ENCODE peak calls at places on chromosomes 3 and 15, in seven cellular contexts. E, A, H, Z, U, O and W are unnamed samples.

GRCh38 chr3:193605876-193606275 is 12.9 kb downstream of the OPA1 start:
- DNase-seq in E (peak; percentile 69), A (peak; percentile 55), H (no peak), Z (no peak), U (peak; percentile 68), O (peak; percentile 76), W (peak; percentile 50)

GRCh38 chr3:153980252-153980590 is 141.0 kb upstream of the ARHGEF26 start:
- DNase-seq in E (no peak), A (peak; percentile 57), H (peak; percentile 28), Z (no peak), U (no peak), O (no peak), W (no peak)

GRCh38 chr3:173396191-173397041 is 1.1 kb upstream of the NLGN1 start:
- DNase-seq in E (no peak), A (no peak), H (no peak), Z (no peak), U (peak; percentile 15), O (peak; percentile 18), W (no peak)

GRCh38 chr15:77940548-77940947 is 137.0 kb downstream of the TBC1D2B start:
- DNase-seq in E (no peak), A (no peak), H (no peak), Z (no peak), U (no peak), O (no peak), W (no peak)

GRCh38 chr3:14431928-14432834 is 29.8 kb downstream of the SLC6A6 start:
- DNase-seq in E (peak; percentile 77), A (peak; percentile 89), H (peak; percentile 90), Z (peak; percentile 96), U (peak; percentile 80), O (peak; percentile 49), W (no peak)

GRCh38 chr15:74653426-74654082 is 37.9 kb downstream of the CLK3 start:
- DNase-seq in E (peak; percentile 53), A (peak; percentile 63), H (peak; percentile 51), Z (no peak), U (peak; percentile 87), O (peak; percentile 86), W (peak; percentile 72)

GRCh38 chr3:8743911-8744310 is 10.3 kb downstream of the CAV3 start:
- DNase-seq in E (no peak), A (no peak), H (no peak), Z (no peak), U (no peak), O (no peak), W (no peak)

GRCh38 chr3:12288466-12289129 is at the start of gene PPARG:
- DNase-seq in E (no peak), A (peak; percentile 59), H (peak; percentile 35), Z (peak; percentile 62), U (peak; percentile 66), O (peak; percentile 39), W (no peak)

GRCh38 chr15:74040115-74040850 is 42.1 kb downstream of the GOLGA6A start:
- DNase-seq in E (peak; percentile 97), A (no peak), H (no peak), Z (no peak), U (peak; percentile 89), O (no peak), W (peak; percentile 97)

GRCh38 chr3:65342084-65342683 is 654.4 kb upstream of the ADAMTS9 start:
- DNase-seq in E (peak; percentile 31), A (peak; percentile 38), H (no peak), Z (peak; percentile 49), U (peak; percentile 55), O (peak; percentile 65), W (no peak)

GRCh38 chr3:138963161-138963560 is 16.1 kb downstream of the FOXL2NB start:
- DNase-seq in E (no peak), A (no peak), H (no peak), Z (no peak), U (no peak), O (no peak), W (no peak)

GRCh38 chr15:63466378-63467192 is 37.8 kb upstream of the USP3 start:
- DNase-seq in E (peak; percentile 65), A (no peak), H (no peak), Z (no peak), U (peak; percentile 72), O (peak; percentile 43), W (no peak)

GRCh38 chr3:6860911-6861330 is at the start of gene GRM7:
- DNase-seq in E (no peak), A (no peak), H (no peak), Z (no peak), U (no peak), O (peak; percentile 67), W (peak; percentile 65)

GRCh38 chr15:77507911-77508310 is 87.2 kb downstream of the HMG20A start:
- DNase-seq in E (no peak), A (peak; percentile 57), H (peak; percentile 70), Z (no peak), U (peak; percentile 33), O (no peak), W (no peak)

GRCh38 chr3:49928511-49929017 is 1.0 kb downstream of the MON1A start:
- DNase-seq in E (no peak), A (no peak), H (no peak), Z (no peak), U (no peak), O (no peak), W (no peak)

GRCh38 chr15:70337292-70338186 is 239.8 kb upstream of the TLE3 start:
- DNase-seq in E (no peak), A (no peak), H (no peak), Z (no peak), U (peak; percentile 43), O (peak; percentile 52), W (no peak)

GRCh38 chr15:39361497-39361896 is 219.4 kb upstream of the THBS1 start:
- DNase-seq in E (peak; percentile 28), A (no peak), H (no peak), Z (no peak), U (no peak), O (no peak), W (no peak)

GRCh38 chr3:10192953-10193691 is 28.4 kb downstream of the IRAK2 start:
- DNase-seq in E (peak; percentile 93), A (peak; percentile 42), H (peak; percentile 81), Z (no peak), U (peak; percentile 81), O (no peak), W (peak; percentile 78)

GRCh38 chr15:80582816-80583423 is 112.2 kb upstream of the ABHD17C start:
- DNase-seq in E (no peak), A (no peak), H (no peak), Z (no peak), U (no peak), O (no peak), W (no peak)

DNA sequence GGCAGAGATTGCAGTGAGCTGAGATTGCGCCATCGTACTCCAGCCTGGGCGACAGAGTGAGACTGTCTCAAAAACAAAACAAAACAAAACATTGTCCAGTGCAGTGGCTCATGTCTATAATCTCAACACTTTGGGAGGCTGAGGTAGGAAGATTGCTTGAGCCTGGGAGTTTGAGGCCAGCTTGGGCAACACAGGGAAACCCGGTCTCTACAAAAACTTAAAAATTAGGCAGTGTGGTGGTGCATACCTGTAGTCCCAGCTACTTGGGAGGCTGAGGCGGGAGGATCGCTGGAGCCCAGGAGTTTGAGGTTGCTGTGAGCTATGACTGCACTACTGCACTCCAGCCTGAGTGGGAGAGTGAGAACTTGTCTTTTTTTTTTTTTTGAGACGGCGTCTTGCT is 27.2 kb upstream of the MOBP start:
- DNase-seq in E (no peak), A (no peak), H (no peak), Z (no peak), U (no peak), O (no peak), W (no peak)
- TF ChIP-seq CTCF in E (no peak), A (no peak), H (no peak), Z (no peak), U (no peak), O (no peak), W (no peak)

GRCh38 chr3:132034486-132035464 is at the start of gene CPNE4:
- DNase-seq in E (peak; percentile 70), A (peak; percentile 63), H (no peak), Z (peak; percentile 87), U (peak; percentile 72), O (peak; percentile 96), W (peak; percentile 38)
- H3K4me3 ChIP-seq in E (peak within 1 kb of the TSS; percentile 44), A (no peak within 1 kb of the TSS), H (peak within 1 kb of the TSS; percentile 36), Z (peak within 1 kb of the TSS; percentile 12), U (peak within 1 kb of the TSS; percentile 46), O (peak within 1 kb of the TSS; percentile 23), W (peak within 1 kb of the TSS; percentile 43)

GRCh38 chr15:89822030-89822429 is 7.4 kb upstream of the ANPEP start:
- DNase-seq in E (no peak), A (no peak), H (no peak), Z (no peak), U (no peak), O (no peak), W (no peak)

GRCh38 chr15:89823836-89824606 is 9.4 kb upstream of the ANPEP start:
- DNase-seq in E (no peak), A (no peak), H (no peak), Z (no peak), U (no peak), O (no peak), W (no peak)

GRCh38 chr15:89824607-89824867 is 9.9 kb upstream of the ANPEP start:
- DNase-seq in E (no peak), A (no peak), H (no peak), Z (no peak), U (no peak), O (no peak), W (no peak)

GRCh38 chr15:89822611-89822950 is 7.9 kb upstream of the ANPEP start:
- DNase-seq in E (no peak), A (no peak), H (no peak), Z (no peak), U (no peak), O (no peak), W (no peak)

DNA sequence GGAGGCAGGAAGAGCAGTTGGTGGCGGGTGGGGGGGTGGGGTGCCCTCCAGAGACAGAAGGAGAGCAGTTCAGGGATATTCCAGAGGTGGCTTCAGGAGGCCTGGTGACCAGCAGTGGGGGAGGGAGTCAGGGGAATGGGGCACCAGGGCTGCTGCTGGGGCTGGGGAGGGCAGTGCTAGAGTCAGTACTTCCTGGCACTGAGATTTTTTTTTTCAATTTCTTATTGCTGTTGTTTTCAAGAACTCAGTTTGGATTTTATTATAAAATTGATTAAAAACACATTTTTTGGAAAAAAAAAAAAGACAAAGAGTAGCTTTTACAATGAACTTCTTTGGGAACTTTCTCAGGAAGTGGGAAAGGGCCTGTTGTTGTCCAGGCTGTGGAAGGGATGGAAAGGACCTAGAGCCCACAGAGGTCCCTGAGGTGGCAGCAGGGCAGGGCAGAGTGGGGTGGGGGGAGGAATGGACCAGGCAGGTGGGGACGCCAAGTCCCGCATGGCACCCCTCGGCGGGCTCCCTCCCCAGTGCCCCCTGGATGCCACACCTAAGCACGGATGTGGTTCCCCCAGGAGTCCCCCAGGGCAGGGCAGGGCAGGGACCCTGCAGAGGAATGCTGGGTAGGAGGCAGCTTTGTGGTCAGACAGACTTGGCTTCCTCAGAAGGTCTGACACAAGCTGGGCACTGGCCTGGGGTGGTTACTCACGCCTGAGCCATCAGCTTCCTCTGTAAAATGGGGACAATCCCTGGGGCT is 8.5 kb upstream of the ANPEP start:
- DNase-seq in E (no peak), A (no peak), H (no peak), Z (peak; percentile 73), U (peak; percentile 38), O (no peak), W (no peak)
- TF ChIP-seq CTCF in E (no peak), A (no peak), H (no peak), Z (no peak), U (no peak), O (no peak), W (no peak)

DNA sequence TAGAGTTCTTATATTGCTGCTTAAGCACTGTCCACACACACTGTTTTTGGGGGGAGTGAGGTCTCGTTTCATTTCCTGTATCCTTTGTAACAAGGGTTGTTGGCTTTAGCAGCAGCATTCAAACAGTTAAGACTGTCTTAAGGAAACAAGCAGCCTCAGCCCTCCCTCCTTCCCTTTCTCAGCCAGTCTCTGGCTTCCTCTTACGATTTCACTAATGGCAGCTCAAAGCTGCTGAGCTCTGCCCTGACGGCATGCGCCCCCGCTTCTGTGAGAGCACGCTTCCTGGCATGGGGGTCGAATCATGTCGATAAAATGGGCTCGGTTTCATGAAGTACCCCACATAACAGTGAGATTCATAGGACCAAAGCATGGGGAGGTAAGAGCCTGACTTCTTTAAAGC is 105.0 kb downstream of the KLHL25 start:
- DNase-seq in E (peak; percentile 49), A (peak; percentile 54), H (no peak), Z (peak; percentile 60), U (peak; percentile 73), O (no peak), W (no peak)
- H3K4me3 ChIP-seq in E (peak overlapping the region; percentile 39), A (peak overlapping the region; percentile 37), H (peak overlapping the region; percentile 22), Z (peak overlapping the region; percentile 44), U (peak overlapping the region; percentile 45), O (peak overlapping the region; percentile 10), W (no peak overlapping the region)